ENCODE peak calls at places on chromosomes 13 and 19, in nine cellular contexts. T is T1000; Y is Calu3; G is HS-27A; P is endothelial cell; J is stimulated activated CD4-positive, alpha-beta T cell treated with anti-CD3 and anti-CD28 coated beads, Interleukin-1b, Interleukin-23, amount 100 ng/mL, for 24 hours; N is SW480; Q is non-pigmented ciliary epithelial cell; V is activated naive CD4-positive, alpha-beta T cell. W is an unnamed sample.

GRCh38 chr19:55647732-55648656 is at the start of gene CCDC106:
- DNase-seq in T (peak; percentile 45), Y (peak; percentile 73), G (no peak), P (peak; percentile 62), J (peak; percentile 35), N (no peak), Q (no peak), V (peak; percentile 58), W (peak; percentile 98)

GRCh38 chr19:5131866-5132561 is 163.1 kb downstream of the KDM4B start:
- DNase-seq in T (no peak), Y (peak; percentile 17), G (no peak), P (no peak), J (no peak), N (no peak), Q (no peak), V (peak; percentile 32), W (no peak)

GRCh38 chr13:22936228-22936627 is 244.6 kb upstream of the SGCG start:
- DNase-seq in T (no peak), Y (no peak), G (no peak), P (no peak), J (no peak), N (no peak), Q (no peak), V (no peak), W (no peak)

GRCh38 chr13:114107686-114108081 is 24.7 kb downstream of the RASA3 start:
- DNase-seq in T (peak; percentile 46), Y (no peak), G (no peak), P (no peak), J (no peak), N (no peak), Q (no peak), V (no peak), W (peak; percentile 98)

GRCh38 chr13:75636339-75637095 is 387 bp downstream of the LMO7 start:
- DNase-seq in T (no peak), Y (peak; percentile 5), G (no peak), P (peak; percentile 39), J (peak; percentile 7), N (peak; percentile 52), Q (no peak), V (peak; percentile 55), W (peak; percentile 72)

GRCh38 chr13:111899714-111900389 is 167.1 kb upstream of the SOX1 start:
- DNase-seq in T (no peak), Y (no peak), G (no peak), P (no peak), J (no peak), N (no peak), Q (no peak), V (no peak), W (no peak)

GRCh38 chr13:71866173-71867091 is 572 bp downstream of the DACH1 start:
- DNase-seq in T (no peak), Y (peak; percentile 22), G (no peak), P (peak; percentile 57), J (no peak), N (peak; percentile 36), Q (no peak), V (peak; percentile 14), W (peak; percentile 67)

GRCh38 chr13:25232937-25233515 is 54.3 kb downstream of the MTMR6 start:
- DNase-seq in T (no peak), Y (no peak), G (no peak), P (no peak), J (no peak), N (peak; percentile 66), Q (no peak), V (no peak), W (no peak)

GRCh38 chr19:20278342-20278741 is 111.3 kb downstream of the ZNF486 start:
- DNase-seq in T (no peak), Y (peak; percentile 1), G (no peak), P (peak; percentile 47), J (no peak), N (peak; percentile 50), Q (no peak), V (no peak), W (no peak)

GRCh38 chr13:113962975-113963374 is 10.9 kb downstream of the C13orf46 start:
- DNase-seq in T (no peak), Y (no peak), G (no peak), P (no peak), J (no peak), N (no peak), Q (no peak), V (no peak), W (no peak)

GRCh38 chr19:12834976-12835757 is 788 bp upstream of the RTBDN start:
- DNase-seq in T (no peak), Y (peak; percentile 21), G (no peak), P (no peak), J (no peak), N (peak; percentile 46), Q (no peak), V (no peak), W (peak; percentile 94)

GRCh38 chr13:89324582-89324981 is 1653.4 kb downstream of the SLITRK5 start:
- DNase-seq in T (no peak), Y (no peak), G (no peak), P (no peak), J (no peak), N (no peak), Q (no peak), V (no peak), W (no peak)

GRCh38 chr19:13226983-13227382 is 76.8 kb downstream of the IER2 start:
- DNase-seq in T (no peak), Y (no peak), G (no peak), P (no peak), J (no peak), N (no peak), Q (no peak), V (no peak), W (peak; percentile 0)

GRCh38 chr13:42654212-42654611 is 80.3 kb downstream of the TNFSF11 start:
- DNase-seq in T (no peak), Y (no peak), G (no peak), P (no peak), J (no peak), N (no peak), Q (no peak), V (no peak), W (no peak)

GRCh38 chr19:46616631-46617322 is 8.1 kb downstream of the PTGIR start:
- DNase-seq in T (no peak), Y (peak; percentile 86), G (no peak), P (peak; percentile 73), J (no peak), N (peak; percentile 70), Q (no peak), V (no peak), W (peak; percentile 75)

GRCh38 chr13:59837101-59837500 is 326.6 kb downstream of the DIAPH3 start:
- DNase-seq in T (no peak), Y (no peak), G (no peak), P (no peak), J (no peak), N (no peak), Q (no peak), V (no peak), W (no peak)

GRCh38 chr19:30403583-30403982 is 31.4 kb downstream of the ZNF536 start:
- DNase-seq in T (no peak), Y (no peak), G (no peak), P (no peak), J (no peak), N (no peak), Q (no peak), V (no peak), W (no peak)

GRCh38 chr19:10505583-10506229 is 2.5 kb upstream of the KEAP1 start:
- DNase-seq in T (no peak), Y (peak; percentile 65), G (no peak), P (peak; percentile 80), J (peak; percentile 71), N (peak; percentile 36), Q (no peak), V (peak; percentile 74), W (peak; percentile 94)

W was measured in osteoblast.